ENCODE peak calls at places on chromosome 14, in seven cellular contexts. Z is CD8-positive, alpha-beta T cell; Q is keratinocyte; P is esophagus muscularis mucosa; W is IMR-90; E is colonic mucosa; G is A549. S is an unnamed sample.

GRCh38 chr14:49641697-49642129 is 6.7 kb upstream of the DNAAF2 start:
- DNase-seq in Z (no peak), P (no peak), W (peak; percentile 48), E (peak; percentile 89), Q (no peak), G (no peak), S (no peak)

GRCh38 chr14:69654109-69654508 is 42.7 kb downstream of the SUSD6 start:
- DNase-seq in W (no peak), G (peak; percentile 54), P (no peak), Z (no peak), E (peak; percentile 60), Q (no peak), S (no peak)

GRCh38 chr14:84024231-84024630 is 1505.7 kb upstream of the FLRT2 start:
- DNase-seq in Q (no peak), P (no peak), E (no peak), G (no peak), Z (no peak), W (no peak), S (no peak)

GRCh38 chr14:43479751-43480150 is 1027.3 kb downstream of the FSCB start:
- DNase-seq in Q (no peak), G (no peak), Z (no peak), W (no peak), E (no peak), P (no peak), S (no peak)

GRCh38 chr14:105366386-105367074 is 31.8 kb upstream of the TEX22 start:
- DNase-seq in E (no peak), G (no peak), Q (no peak), P (no peak), Z (no peak), W (no peak), S (no peak)

GRCh38 chr14:24188251-24189058 is at the start of gene IPO4:
- DNase-seq in P (peak; percentile 99), G (peak; percentile 98), Z (peak; percentile 97), Q (peak; percentile 71), E (peak; percentile 95), W (peak; percentile 98), S (peak; percentile 98)

GRCh38 chr14:103026988-103027387 is 30.4 kb downstream of the CDC42BPB start:
- DNase-seq in P (no peak), E (peak; percentile 49), Z (no peak), G (no peak), Q (no peak), W (no peak), S (no peak)

GRCh38 chr14:87705439-87705896 is 287.5 kb downstream of the GALC start:
- DNase-seq in Q (no peak), W (no peak), E (no peak), G (no peak), Z (no peak), P (peak; percentile 81), S (no peak)

GRCh38 chr14:23644919-23645336 is 8.8 kb downstream of the DHRS2 start:
- DNase-seq in P (no peak), G (no peak), Q (no peak), E (no peak), W (no peak), Z (no peak), S (no peak)

GRCh38 chr14:68147331-68147730 is 327.8 kb downstream of the RAD51B start:
- DNase-seq in E (no peak), G (no peak), P (no peak), Q (no peak), Z (no peak), W (no peak), S (no peak)
- H3K27ac ChIP-seq in E (no peak overlapping the region), G (peak overlapping the region; percentile 88), P (peak overlapping the region; percentile 82), Q (peak overlapping the region; percentile 67), Z (no peak overlapping the region), W (peak overlapping the region; percentile 34), S (no peak overlapping the region)

DNA sequence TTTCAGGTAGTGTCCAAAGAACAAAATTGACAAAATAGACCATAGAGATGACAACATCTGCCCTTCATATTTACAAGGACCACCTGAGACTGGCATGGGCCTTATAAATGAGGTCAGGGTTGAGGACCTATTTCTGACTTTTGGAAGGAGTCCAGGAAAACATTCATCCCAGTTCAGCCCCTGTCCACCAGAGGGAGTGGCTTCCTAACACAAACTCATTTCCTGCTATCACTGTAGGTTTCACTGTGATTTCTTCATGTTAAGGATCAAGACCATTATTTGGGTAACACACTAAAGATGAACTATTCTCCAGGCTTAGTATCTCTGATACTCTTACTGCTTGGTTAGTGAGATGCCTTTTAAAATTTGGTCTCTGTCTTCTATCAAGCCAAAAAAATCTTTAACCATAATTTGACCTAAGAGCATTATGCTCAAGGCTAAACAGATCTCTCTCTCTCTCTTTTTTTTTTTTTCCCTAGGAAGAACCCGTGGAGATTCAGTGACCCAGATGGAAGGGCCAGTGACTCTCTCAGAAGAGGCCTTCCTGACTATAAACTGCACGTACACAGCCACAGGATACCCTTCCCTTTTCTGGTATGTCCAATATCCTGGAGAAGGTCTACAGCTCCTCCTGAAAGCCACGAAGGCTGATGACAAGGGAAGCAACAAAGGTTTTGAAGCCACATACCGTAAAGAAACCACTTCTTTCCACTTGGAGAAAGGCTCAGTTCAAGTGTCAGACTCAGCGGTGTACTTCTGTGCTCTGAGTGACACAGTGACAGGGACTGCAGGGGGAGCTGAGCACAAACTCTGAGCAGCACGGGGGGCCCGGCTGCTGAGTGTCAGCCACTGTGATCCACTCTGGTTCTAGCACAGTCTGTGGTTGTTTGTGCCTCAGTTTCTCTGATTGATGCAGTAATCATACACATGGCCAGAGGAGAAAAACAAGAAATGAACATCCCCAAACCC is 267.6 kb upstream of the OR4E1 start:
- DNase-seq in P (no peak), E (no peak), W (peak; percentile 2), Z (peak; percentile 28), G (peak; percentile 56), Q (no peak), S (peak; percentile 49)
- TF ChIP-seq CTCF in P (no peak), E (peak; percentile 45), W (peak; percentile 35), Z (peak; percentile 45), G (no peak), Q (peak; percentile 61), S (peak; percentile 22)

GRCh38 chr14:92917041-92917940 is 5.7 kb upstream of the CHGA start:
- DNase-seq in P (no peak), Z (no peak), Q (no peak), G (no peak), W (no peak), E (no peak), S (no peak)
- H3K27ac ChIP-seq in P (no peak overlapping the region), Z (no peak overlapping the region), Q (no peak overlapping the region), G (no peak overlapping the region), W (no peak overlapping the region), E (no peak overlapping the region), S (no peak overlapping the region)

DNA sequence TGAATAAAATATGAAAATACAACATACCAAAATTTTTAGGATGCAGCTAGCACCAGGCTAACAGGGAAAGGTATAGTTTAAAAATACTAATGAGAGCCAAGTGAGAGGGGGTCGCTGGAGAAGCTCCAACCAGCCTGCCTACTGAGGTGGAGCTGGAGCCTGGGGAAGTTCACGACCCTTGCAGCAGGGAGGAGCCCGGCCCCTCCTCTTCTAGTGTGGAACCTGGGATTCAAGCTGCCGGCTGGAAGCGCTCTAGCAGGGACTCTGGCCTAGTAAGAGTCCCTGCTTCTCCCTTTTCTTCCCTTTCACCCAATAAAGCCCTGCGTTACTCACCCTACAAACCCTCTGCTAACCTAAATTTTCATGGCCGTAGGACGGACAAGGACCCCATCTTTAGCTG is 5.0 kb upstream of the KCNK13 start:
- DNase-seq in E (no peak), Z (no peak), W (no peak), Q (no peak), G (no peak), P (no peak), S (no peak)
- TF ChIP-seq CTCF in E (no peak), Z (no peak), W (no peak), Q (no peak), G (no peak), P (no peak), S (no peak)

DNA sequence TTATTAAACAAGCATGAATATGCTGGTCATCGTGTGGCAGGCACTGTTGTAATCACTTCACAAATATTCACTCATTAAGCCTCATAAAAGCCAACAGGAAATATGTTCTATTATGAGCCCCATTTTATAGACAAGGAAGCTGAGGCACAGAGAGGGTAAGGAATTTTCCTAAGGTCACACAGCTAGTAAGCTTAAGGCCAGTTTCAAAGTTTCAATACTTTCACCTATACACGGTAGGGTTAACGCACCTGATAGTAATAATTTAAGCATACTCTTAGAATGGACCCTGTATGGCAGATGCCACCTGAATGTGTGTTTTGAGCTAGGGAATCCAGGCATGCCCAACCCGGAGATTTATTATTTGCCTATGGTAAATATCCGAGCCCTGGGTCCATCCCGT is 39.8 kb downstream of the EGLN3 start:
- DNase-seq in Q (no peak), P (no peak), W (no peak), Z (no peak), G (no peak), E (no peak), S (no peak)
- H3K27ac ChIP-seq in Q (no peak overlapping the region), P (no peak overlapping the region), W (no peak overlapping the region), Z (no peak overlapping the region), G (no peak overlapping the region), E (peak overlapping the region; percentile 77), S (no peak overlapping the region)

GRCh38 chr14:64760146-64760755 is 56.0 kb downstream of the PLEKHG3 start:
- DNase-seq in P (no peak), W (peak; percentile 42), Q (no peak), G (peak; percentile 76), Z (peak; percentile 51), E (peak; percentile 82), S (peak; percentile 61)

GRCh38 chr14:64763089-64763782 is 59.0 kb downstream of the PLEKHG3 start:
- DNase-seq in G (no peak), E (no peak), W (no peak), Z (no peak), Q (no peak), P (no peak), S (no peak)

GRCh38 chr14:64760916-64761315 is 56.7 kb downstream of the PLEKHG3 start:
- DNase-seq in G (no peak), Z (no peak), Q (no peak), P (no peak), E (no peak), W (no peak), S (no peak)

GRCh38 chr14:64762044-64763034 is 58.1 kb downstream of the PLEKHG3 start:
- DNase-seq in G (peak; percentile 91), Z (peak; percentile 38), Q (peak; percentile 75), P (no peak), E (peak; percentile 89), W (peak; percentile 96), S (peak; percentile 87)

GRCh38 chr14:64761441-64762043 is 57.3 kb downstream of the PLEKHG3 start:
- DNase-seq in W (peak; percentile 49), G (no peak), P (no peak), Z (no peak), Q (no peak), E (no peak), S (no peak)
- TF ChIP-seq CTCF in W (peak; percentile 15), G (peak; percentile 54), P (no peak), Z (no peak), Q (peak; percentile 39), E (no peak), S (peak; percentile 14)

GRCh38 chr14:71721791-71722190 is 210.4 kb upstream of the RGS6 start:
- DNase-seq in Z (no peak), W (no peak), P (no peak), G (no peak), Q (no peak), E (no peak), S (no peak)
- H3K27ac ChIP-seq in Z (no peak overlapping the region), W (no peak overlapping the region), P (no peak overlapping the region), G (no peak overlapping the region), Q (no peak overlapping the region), E (no peak overlapping the region), S (no peak overlapping the region)